ENCODE peak calls at places on chromosomes 7 and 10, in six cellular contexts. F is ovary, S is mammary epithelial cell, W is GM12864, V is tibial artery, T is psoas muscle. R is an unnamed sample.

GRCh38 chr10:1050555-1050954 is 1.6 kb upstream of the IDI1 start:
- DNase-seq in V (no peak), F (no peak), W (no peak), T (no peak), S (peak), R (no peak)

GRCh38 chr10:133324198-133324792 is 12.4 kb downstream of the CALY start:
- DNase-seq in W (no peak), F (no peak), T (peak), S (no peak), V (no peak), R (no peak)

GRCh38 chr7:214410-215212 is 22.2 kb downstream of the FAM20C start:
- DNase-seq in W (no peak), T (no peak), S (peak), V (no peak), F (no peak), R (no peak)

GRCh38 chr7:158309844-158310763 is 277.5 kb downstream of the PTPRN2 start:
- DNase-seq in V (no peak), T (no peak), F (no peak), W (no peak), S (no peak), R (no peak)

GRCh38 chr10:90849956-90850749 is 7.7 kb downstream of the HTR7 start:
- DNase-seq in F (no peak), S (peak), V (no peak), W (no peak), T (no peak), R (no peak)

GRCh38 chr10:99621454-99622246 is 1.4 kb upstream of the SLC25A28 start:
- DNase-seq in W (no peak), V (no peak), S (peak), T (no peak), F (peak), R (peak)

GRCh38 chr7:16114633-16115032 is 306.7 kb downstream of the CRPPA start:
- DNase-seq in F (no peak), V (no peak), T (no peak), S (peak), W (no peak), R (no peak)

GRCh38 chr7:115471891-115472290 is 550.0 kb downstream of the MDFIC start:
- DNase-seq in T (no peak), W (no peak), S (no peak), F (no peak), V (no peak), R (no peak)

GRCh38 chr7:91899563-91899962 is 19.1 kb upstream of the MTERF1 start:
- DNase-seq in W (no peak), S (no peak), F (no peak), V (no peak), T (no peak), R (no peak)

GRCh38 chr7:150405584-150406310 is 26.6 kb downstream of the ZNF775 start:
- DNase-seq in S (no peak), W (no peak), V (no peak), T (no peak), F (no peak), R (no peak)

GRCh38 chr7:52140848-52141247 is 824.2 kb upstream of the COBL start:
- DNase-seq in S (no peak), T (no peak), V (no peak), W (no peak), F (no peak), R (no peak)

GRCh38 chr7:140683657-140684056 is 10.9 kb downstream of the ADCK2 start:
- DNase-seq in V (peak), W (no peak), S (no peak), T (no peak), F (no peak), R (no peak)

GRCh38 chr10:99827906-99828305 is 45.5 kb downstream of the ABCC2 start:
- DNase-seq in F (no peak), V (no peak), S (no peak), T (no peak), W (no peak), R (peak)

DNA sequence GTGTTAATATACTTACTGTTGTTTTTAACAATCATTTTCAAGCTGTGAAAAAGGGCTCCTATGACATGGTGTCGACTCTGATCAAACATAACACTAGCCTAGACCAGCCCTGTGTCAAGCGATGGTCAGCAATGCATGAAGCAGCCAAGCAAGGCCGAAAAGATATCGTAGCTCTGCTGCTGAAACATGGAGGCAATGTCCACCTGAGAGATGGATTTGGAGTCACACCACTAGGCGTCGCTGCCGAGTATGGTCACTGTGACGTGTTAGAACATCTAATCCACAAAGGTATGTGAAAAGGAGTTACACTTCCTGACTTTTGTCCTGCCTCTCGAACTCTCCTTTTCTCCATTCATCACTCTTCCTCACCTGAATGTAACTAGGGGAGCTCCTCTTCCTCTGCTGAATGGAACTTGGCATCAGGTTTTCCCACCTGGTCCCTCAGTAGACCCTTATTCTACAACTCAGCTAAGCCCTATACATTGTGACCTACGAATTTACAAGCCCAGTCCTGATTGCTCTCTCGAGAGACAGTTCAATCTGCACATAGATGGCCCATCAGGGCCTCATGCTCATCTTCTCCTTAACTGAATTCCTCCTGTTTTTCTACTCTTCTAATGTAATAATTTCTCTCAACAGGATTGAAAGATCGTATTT is 23.0 kb downstream of the ASB15 start:
- DNase-seq in F (no peak), W (peak), T (peak), V (no peak), S (peak), R (no peak)
- TF ChIP-seq CTCF in F (no peak), W (peak), T (peak), V (peak), S (peak), R (peak)

DNA sequence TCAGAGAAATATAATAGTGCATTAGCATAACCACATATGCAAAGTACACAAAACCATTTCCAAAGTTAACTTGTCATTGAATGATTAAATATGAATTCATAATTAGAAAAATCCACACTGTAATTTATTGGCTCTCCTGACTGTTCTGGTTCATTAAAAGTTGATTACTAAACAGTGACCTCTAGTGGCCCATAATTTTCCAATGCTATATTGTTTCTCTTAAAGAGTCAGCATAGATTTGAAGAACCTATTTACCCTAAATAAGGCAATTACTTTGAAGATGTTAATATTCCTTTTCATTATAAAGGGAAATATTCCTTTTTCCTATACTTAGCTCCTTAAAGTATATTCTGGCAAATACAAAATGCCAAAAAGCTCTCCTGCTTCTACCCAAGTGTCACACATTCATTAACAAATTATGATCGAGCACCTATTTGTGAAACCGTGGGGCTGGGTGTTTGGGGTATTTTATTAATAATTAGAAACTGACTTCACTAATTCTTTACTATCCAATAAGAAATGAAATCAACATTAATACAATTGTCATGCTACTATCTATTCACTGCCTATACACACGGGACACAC is 86.2 kb downstream of the HIBADH start:
- DNase-seq in F (no peak), S (peak), T (no peak), W (no peak), V (no peak), R (no peak)
- TF ChIP-seq CTCF in F (peak), S (peak), T (peak), W (peak), V (peak), R (peak)

GRCh38 chr10:6493521-6494451 is 86.3 kb downstream of the PRKCQ start:
- DNase-seq in T (no peak), W (no peak), F (no peak), V (no peak), S (peak), R (no peak)
- TF ChIP-seq CTCF in T (no peak), W (no peak), F (no peak), V (no peak), S (no peak), R (no peak)

GRCh38 chr10:130740166-130740565 is 571.4 kb downstream of the TCERG1L start:
- DNase-seq in T (no peak), W (no peak), F (no peak), V (peak), S (no peak), R (no peak)
- TF ChIP-seq CTCF in T (no peak), W (no peak), F (no peak), V (no peak), S (no peak), R (no peak)

GRCh38 chr10:18737236-18737635 is 78.0 kb downstream of the ARL5B start:
- DNase-seq in W (no peak), F (no peak), T (no peak), S (no peak), V (no peak), R (no peak)
- TF ChIP-seq CTCF in W (no peak), F (no peak), T (no peak), S (no peak), V (no peak), R (no peak)

DNA sequence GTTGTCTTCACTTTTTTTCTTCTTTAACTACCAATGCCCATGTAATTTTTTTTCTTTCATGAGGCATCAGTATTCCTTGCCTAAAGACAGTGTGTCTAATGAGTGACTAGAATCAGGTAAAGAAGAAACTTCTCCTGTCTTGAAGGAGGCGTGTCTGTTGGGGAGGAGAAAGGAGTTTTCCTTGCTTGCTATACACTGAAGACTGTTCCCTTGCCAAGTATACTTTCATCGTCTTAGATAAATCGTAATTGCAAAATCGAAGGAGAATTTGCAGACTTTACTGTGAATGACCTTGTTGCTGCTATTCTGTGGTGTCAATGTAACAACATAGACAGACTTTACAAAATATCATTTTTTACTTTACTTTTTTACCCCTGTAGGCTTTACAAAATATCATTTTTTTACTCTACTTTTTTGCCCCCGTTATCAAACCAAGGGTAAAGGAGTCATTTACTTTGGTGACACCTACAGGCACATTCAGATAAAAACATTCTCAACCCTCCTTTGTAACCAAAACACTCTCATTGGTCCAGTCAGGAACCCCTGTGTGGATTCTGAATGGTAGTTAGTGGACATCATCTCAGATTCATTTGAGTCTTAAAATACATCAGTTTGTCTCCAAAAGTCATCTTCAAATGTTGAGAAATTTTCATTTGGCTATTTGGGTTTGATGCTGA is 232.4 kb downstream of the AHR start:
- DNase-seq in F (no peak), T (no peak), W (no peak), S (peak), V (no peak), R (no peak)
- TF ChIP-seq CTCF in F (no peak), T (peak), W (peak), S (peak), V (peak), R (no peak)

DNA sequence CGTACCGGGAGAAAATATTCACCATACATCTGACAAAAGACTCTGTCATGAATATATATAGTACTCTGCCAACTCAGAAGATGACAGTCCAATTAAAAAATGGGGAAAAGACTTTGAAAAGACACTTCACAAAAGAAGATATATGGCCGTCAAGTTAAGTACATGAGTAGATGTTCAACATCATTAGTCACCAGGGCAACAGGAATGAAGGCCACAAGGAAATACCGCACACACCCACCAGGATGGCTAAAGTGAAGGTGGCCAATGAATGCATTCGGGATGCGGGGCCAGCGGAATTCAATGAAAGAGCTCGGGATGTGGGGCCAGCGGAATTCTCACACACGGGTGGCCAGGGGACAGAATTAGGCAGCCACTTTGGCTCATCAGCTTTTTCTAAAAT is 42.2 kb downstream of the MAD1L1 start:
- DNase-seq in T (no peak), F (no peak), S (no peak), V (no peak), W (no peak), R (no peak)
- TF ChIP-seq CTCF in T (no peak), F (no peak), S (no peak), V (no peak), W (no peak), R (no peak)

DNA sequence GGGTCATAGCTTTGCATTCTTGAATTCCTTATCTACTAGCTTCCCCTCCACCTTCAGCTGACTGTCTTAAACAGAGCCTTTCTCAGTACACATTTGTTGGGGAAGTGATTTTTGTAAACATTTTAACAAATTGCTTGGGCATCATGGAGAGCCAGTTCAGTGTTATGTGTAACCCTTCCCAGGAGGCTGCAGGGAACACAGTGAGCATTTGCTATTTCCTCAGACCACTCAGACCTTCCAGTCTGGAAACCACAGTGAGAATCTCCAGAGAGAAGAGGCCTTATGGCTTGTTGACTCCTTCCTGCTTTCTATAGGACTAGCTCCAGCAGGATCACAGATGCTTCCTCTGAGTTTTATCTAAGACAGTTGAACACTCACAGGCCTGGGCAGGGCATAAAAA is 409.8 kb upstream of the NPVF start:
- DNase-seq in F (no peak), V (no peak), S (no peak), T (no peak), W (no peak), R (no peak)
- TF ChIP-seq CTCF in F (no peak), V (no peak), S (no peak), T (no peak), W (no peak), R (no peak)

R was measured in AG09319.